ENCODE peak calls at places on chromosomes 16 and 17, in six cellular contexts. S is vagina, O is K562, Z is heart left ventricle, I is HCT116, U is spleen. D is an unnamed sample.
A peak's percentile ranks its signal among the peaks of the same experiment; 100 is the strongest.

GRCh38 chr17:31015639-31016038 is 44.8 kb downstream of the RNF135 start:
- DNase-seq in O (peak; percentile 34), I (no peak), Z (no peak), S (no peak), U (no peak), D (no peak)

GRCh38 chr17:69460963-69461922 is 46.7 kb downstream of the MAP2K6 start:
- DNase-seq in S (no peak), O (no peak), Z (no peak), I (no peak), U (no peak), D (no peak)

GRCh38 chr17:40564195-40564882 is 933 bp downstream of the CCR7 start:
- DNase-seq in U (peak; percentile 75), I (no peak), S (no peak), O (no peak), Z (no peak), D (no peak)

GRCh38 chr17:76077582-76078110 is 1.3 kb upstream of the ZACN start:
- DNase-seq in Z (no peak), U (no peak), O (no peak), S (no peak), I (no peak), D (no peak)

GRCh38 chr17:32828822-32829221 is 48.1 kb downstream of the MYO1D start:
- DNase-seq in I (no peak), O (no peak), S (no peak), Z (no peak), U (no peak), D (no peak)

GRCh38 chr17:47957591-47958490 is at the start of gene PRR15L:
- DNase-seq in U (no peak), O (no peak), I (no peak), Z (no peak), S (no peak), D (no peak)

GRCh38 chr17:79825580-79825921 is 13.7 kb downstream of the CBX4 start:
- DNase-seq in I (no peak), Z (no peak), O (peak; percentile 74), S (no peak), U (no peak), D (no peak)

GRCh38 chr17:51764387-51764971 is 394.0 kb downstream of the CA10 start:
- DNase-seq in U (no peak), I (peak; percentile 68), Z (peak; percentile 35), O (peak; percentile 64), S (no peak), D (peak; percentile 65)

GRCh38 chr17:75241502-75241901 is 19.9 kb downstream of the GGA3 start:
- DNase-seq in U (no peak), I (no peak), Z (no peak), S (no peak), O (no peak), D (no peak)

GRCh38 chr16:86492961-86493639 is 17.2 kb upstream of the FOXF1 start:
- DNase-seq in O (no peak), S (no peak), I (no peak), U (no peak), Z (no peak), D (no peak)

GRCh38 chr17:48832491-48832890 is 1.7 kb downstream of the CALCOCO2 start:
- DNase-seq in I (no peak), S (no peak), Z (peak; percentile 73), O (no peak), U (no peak), D (no peak)

GRCh38 chr16:75555213-75555706 is 792 bp downstream of the TMEM231 start:
- DNase-seq in O (peak; percentile 95), U (peak; percentile 83), Z (peak; percentile 91), S (peak; percentile 91), I (peak; percentile 86), D (peak; percentile 91)

GRCh38 chr16:83253526-83253925 is 554.3 kb upstream of the HSBP1 start:
- DNase-seq in U (no peak), Z (no peak), S (no peak), O (no peak), I (no peak), D (no peak)

GRCh38 chr17:42132941-42133340 is 10.3 kb downstream of the HSPB9 start:
- DNase-seq in O (no peak), S (no peak), I (no peak), U (no peak), Z (peak; percentile 65), D (peak; percentile 88)

GRCh38 chr16:13376174-13376573 is 474.8 kb downstream of the SHISA9 start:
- DNase-seq in I (no peak), U (no peak), S (no peak), O (no peak), Z (no peak), D (no peak)

GRCh38 chr17:49333806-49334205 is 28.2 kb downstream of the ZNF652 start:
- DNase-seq in I (no peak), Z (no peak), U (no peak), O (no peak), S (no peak), D (no peak)

GRCh38 chr17:32226881-32227280 is 38.8 kb upstream of the RHBDL3 start:
- DNase-seq in O (no peak), Z (no peak), S (no peak), I (no peak), U (no peak), D (no peak)

GRCh38 chr16:88847654-88848053 is 9.1 kb downstream of the GALNS start:
- DNase-seq in S (no peak), U (no peak), Z (no peak), I (no peak), O (no peak), D (no peak)

GRCh38 chr17:37505333-37505732 is 15.6 kb downstream of the DUSP14 start:
- DNase-seq in Z (no peak), I (no peak), O (no peak), S (no peak), U (no peak), D (no peak)

GRCh38 chr16:24046442-24046841 is 209.7 kb upstream of the CACNG3 start:
- DNase-seq in Z (no peak), O (no peak), U (no peak), S (no peak), I (no peak), D (no peak)

GRCh38 chr16:71627631-71628236 is 1.8 kb downstream of the MARVELD3 start:
- DNase-seq in I (no peak), U (peak; percentile 30), S (no peak), Z (no peak), O (no peak), D (no peak)

GRCh38 chr16:5041604-5042133 is 7.9 kb upstream of the NAGPA start:
- DNase-seq in I (peak; percentile 58), O (no peak), S (no peak), U (peak; percentile 46), Z (peak; percentile 1), D (peak; percentile 78)
- TF ChIP-seq POLR2A in I (no peak), O (no peak), S (no peak), U (no peak), Z (no peak), D (no peak)

DNA sequence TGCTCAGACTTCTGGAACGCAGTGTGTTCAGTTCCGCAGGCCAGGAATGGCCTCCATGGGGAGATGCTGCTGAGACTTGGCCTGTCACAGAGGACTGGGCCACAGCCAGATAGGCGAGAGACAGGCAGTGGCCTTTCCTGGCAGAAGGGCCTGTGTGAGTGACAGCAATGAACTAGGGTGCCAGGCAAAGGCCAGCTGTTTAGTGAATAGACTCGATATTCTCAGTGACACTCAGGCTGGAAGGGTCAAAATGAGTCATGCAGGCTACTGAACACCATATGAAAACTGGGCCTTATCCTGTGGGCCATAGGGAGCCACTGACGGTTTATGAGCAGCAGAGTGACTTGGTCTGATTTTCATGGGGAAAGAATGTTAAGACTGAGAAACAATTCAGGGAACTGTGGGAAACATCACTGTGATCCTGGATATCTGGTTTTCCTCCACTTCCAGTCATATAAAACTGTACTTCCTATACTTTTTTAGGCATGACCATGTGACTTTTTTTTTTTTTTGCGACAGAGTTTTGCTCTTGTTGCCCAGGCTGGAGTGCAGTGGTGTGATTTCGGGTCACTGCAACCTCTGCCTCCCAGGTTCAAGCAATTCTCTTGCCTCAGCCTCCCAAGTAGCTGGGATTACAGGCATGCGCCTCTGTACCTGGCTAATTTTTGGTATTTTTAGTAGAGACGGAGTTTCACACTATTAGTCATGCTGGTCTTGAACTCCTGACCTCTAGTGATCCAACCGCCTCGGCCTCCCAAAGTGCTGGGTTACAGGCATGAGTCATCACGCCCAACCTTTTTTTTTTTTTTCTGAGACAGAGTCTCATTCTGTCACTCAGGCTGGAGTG is 5.2 kb upstream of the NUBP1 start:
- DNase-seq in I (peak; percentile 79), U (peak; percentile 79), S (peak; percentile 89), Z (peak; percentile 95), O (peak; percentile 90), D (peak; percentile 48)
- TF ChIP-seq POLR2A in I (no peak), U (no peak), S (no peak), Z (no peak), O (no peak), D (no peak)

DNA sequence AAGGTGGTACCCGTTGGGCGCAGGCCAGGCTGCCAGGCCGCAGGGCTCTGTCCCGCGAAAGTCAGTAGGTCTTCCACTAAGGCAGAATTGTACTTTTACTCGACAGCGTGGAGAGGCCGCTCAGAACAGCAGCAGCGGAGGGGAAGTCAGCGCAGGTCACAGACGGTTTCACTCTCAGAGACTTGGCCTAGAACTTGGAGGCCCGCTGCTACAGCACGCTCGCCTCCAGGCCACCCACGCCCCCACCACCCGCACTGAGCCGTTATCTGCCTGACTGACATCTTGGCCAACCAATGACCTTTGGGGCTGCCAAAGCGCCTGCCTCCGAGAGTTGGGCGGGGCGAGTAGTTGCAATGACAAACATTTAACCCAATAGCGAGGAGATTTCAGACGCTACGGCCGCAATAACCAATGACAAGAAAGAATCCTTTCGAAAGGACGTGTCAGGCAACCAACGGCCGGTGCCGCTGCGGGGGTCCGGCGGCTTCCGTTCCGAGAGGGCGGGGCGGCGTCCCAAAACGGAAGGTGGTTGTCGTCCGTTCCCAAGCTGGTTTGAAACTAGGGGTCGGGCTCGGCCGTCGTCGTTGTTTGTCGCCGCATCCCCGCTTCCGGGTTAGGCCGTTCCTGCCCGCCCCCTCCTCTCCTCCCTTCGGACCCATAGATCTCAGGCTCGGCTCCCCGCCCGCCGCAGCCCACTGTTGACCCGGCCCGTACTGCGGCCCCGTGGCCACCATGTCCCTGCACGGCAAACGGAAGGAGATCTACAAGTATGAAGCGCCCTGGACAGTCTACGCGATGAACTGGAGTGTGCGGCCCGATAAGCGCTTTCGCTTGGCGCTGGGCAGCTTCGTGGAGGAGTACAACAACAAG is at the start of gene DCAF7:
- DNase-seq in Z (peak; percentile 100), O (peak; percentile 100), U (peak; percentile 99), S (peak; percentile 99), I (peak; percentile 100), D (peak; percentile 99)
- TF ChIP-seq POLR2A in Z (peak; percentile 62), O (peak; percentile 90), U (no peak), S (peak; percentile 37), I (peak; percentile 92), D (peak; percentile 90)

DNA sequence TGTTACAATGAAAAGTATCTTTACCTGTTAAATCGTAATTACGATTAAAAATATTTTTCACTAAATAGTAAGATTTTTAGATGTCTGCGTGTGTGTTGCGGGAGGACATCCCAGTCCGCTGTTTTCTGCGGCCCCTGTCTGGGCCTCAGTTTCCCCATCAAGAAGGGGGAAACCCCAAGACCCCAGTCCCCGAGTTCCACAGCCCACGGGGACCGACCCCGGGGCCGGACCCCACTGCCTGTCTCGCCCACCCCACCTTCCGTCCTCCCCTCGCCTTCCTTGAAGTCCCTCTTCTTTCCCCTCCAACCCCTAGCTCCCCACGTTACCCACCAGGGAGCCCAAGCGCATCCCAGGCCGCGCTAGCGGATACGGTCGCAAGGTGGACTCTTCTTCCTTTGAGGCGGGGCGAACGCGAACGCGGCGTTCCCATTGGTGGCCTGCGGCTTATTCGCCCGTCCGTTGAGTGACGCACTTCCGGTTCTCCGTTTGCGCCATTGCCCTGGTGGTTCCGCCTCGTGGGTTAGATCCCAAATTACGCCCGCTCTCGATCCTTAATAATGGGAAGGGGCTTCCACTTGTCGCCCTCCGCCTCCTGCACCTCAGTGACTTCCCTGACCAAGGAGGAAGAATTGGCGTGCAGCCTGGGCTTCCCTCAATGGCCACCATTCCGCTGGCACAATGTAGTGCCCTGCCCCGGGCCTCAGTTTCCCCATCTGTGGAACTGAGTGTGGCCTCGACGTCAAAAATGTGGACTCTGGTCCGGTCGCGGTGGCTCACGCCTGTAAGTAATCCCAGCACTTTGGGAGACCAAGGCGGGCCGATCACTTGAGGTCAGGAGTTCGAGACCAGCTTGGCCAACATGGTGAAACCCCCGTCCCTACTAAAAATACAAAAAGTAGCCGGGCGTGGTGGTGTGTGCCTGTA is at the start of gene NSMCE1:
- DNase-seq in O (peak; percentile 99), U (peak; percentile 98), S (peak; percentile 96), Z (peak; percentile 98), I (peak; percentile 91), D (peak; percentile 73)
- TF ChIP-seq POLR2A in O (peak; percentile 96), U (peak; percentile 43), S (peak; percentile 70), Z (peak; percentile 74), I (peak; percentile 88), D (peak; percentile 77)